ENCODE peak calls at places on chromosomes 12 and 14, in six cellular contexts. O is OCI-LY7, I is AG04450, S is SK-N-SH, T is upper lobe of left lung, U is GM12864. E is an unnamed sample.

GRCh38 chr14:22979748-22980392 is 2.5 kb downstream of the AJUBA start:
- DNase-seq in I (no peak), T (no peak), S (no peak), O (no peak), U (no peak), E (no peak)

GRCh38 chr12:74770552-74770951 is 232.9 kb downstream of the ATXN7L3B start:
- DNase-seq in U (no peak), I (no peak), T (no peak), S (no peak), O (no peak), E (no peak)

GRCh38 chr12:48924617-48925217 is 575 bp downstream of the FKBP11 start:
- DNase-seq in O (peak; percentile 89), U (peak; percentile 47), S (peak; percentile 77), T (peak; percentile 72), I (no peak), E (peak; percentile 64)

GRCh38 chr14:63045234-63045611 is at the start of gene KCNH5:
- DNase-seq in U (no peak), I (no peak), T (no peak), S (peak; percentile 90), O (no peak), E (no peak)

GRCh38 chr12:55736076-55736475 is 6.8 kb upstream of the GDF11 start:
- DNase-seq in S (no peak), O (no peak), I (no peak), T (peak; percentile 14), U (no peak), E (no peak)

GRCh38 chr14:102464006-102464405 is 45.6 kb downstream of the ANKRD9 start:
- DNase-seq in I (no peak), U (no peak), T (no peak), S (no peak), O (no peak), E (no peak)

GRCh38 chr14:68140111-68140741 is 320.6 kb downstream of the RAD51B start:
- DNase-seq in I (peak; percentile 96), T (no peak), O (no peak), S (no peak), U (no peak), E (no peak)

GRCh38 chr14:51862171-51862838 is 1.9 kb downstream of the GNG2 start:
- DNase-seq in T (no peak), O (peak; percentile 32), S (no peak), U (no peak), I (no peak), E (no peak)

GRCh38 chr12:9649532-9649940 is 20.0 kb upstream of the CLEC2D start:
- DNase-seq in O (peak; percentile 81), S (no peak), I (no peak), T (no peak), U (no peak), E (no peak)

GRCh38 chr12:102950950-102951490 is 6.5 kb upstream of the ASCL1 start:
- DNase-seq in I (no peak), U (no peak), T (no peak), O (no peak), S (no peak), E (no peak)

GRCh38 chr12:54025507-54026393 is 2.5 kb upstream of the HOXC6 start:
- DNase-seq in U (no peak), T (no peak), O (no peak), S (no peak), I (no peak), E (no peak)

GRCh38 chr14:30355431-30355913 is 203.5 kb upstream of the G2E3 start:
- DNase-seq in U (peak; percentile 55), I (no peak), O (no peak), S (no peak), T (no peak), E (no peak)

GRCh38 chr12:121400332-121401139 is 618 bp downstream of the RNF34 start:
- DNase-seq in S (peak; percentile 69), O (peak; percentile 59), U (peak; percentile 85), I (no peak), T (peak; percentile 41), E (peak; percentile 54)

GRCh38 chr12:49296034-49296835 is 1.3 kb downstream of the PRPH start:
- DNase-seq in I (no peak), S (peak; percentile 39), T (peak; percentile 58), U (no peak), O (peak; percentile 69), E (no peak)

GRCh38 chr12:58283553-58283952 is 342.2 kb downstream of the ATP23 start:
- DNase-seq in O (no peak), U (no peak), S (no peak), I (no peak), T (no peak), E (no peak)

GRCh38 chr12:124581792-124582424 is 14.5 kb upstream of the NCOR2 start:
- DNase-seq in T (no peak), O (no peak), I (no peak), S (no peak), U (no peak), E (no peak)

GRCh38 chr12:104637616-104638015 is 180.9 kb downstream of the CHST11 start:
- DNase-seq in I (no peak), U (no peak), T (peak; percentile 64), O (no peak), S (no peak), E (no peak)

GRCh38 chr12:54998958-54999510 is 14.5 kb upstream of the TESPA1 start:
- DNase-seq in T (no peak), U (no peak), I (no peak), S (no peak), O (peak; percentile 76), E (no peak)

GRCh38 chr12:19642305-19642704 is 203.0 kb downstream of the AEBP2 start:
- DNase-seq in T (no peak), U (no peak), S (no peak), O (no peak), I (no peak), E (no peak)

GRCh38 chr12:19646599-19646998 is 207.3 kb downstream of the AEBP2 start:
- DNase-seq in S (no peak), U (no peak), T (no peak), O (no peak), I (no peak), E (no peak)

GRCh38 chr12:19645823-19646222 is 206.5 kb downstream of the AEBP2 start:
- DNase-seq in S (no peak), U (no peak), I (no peak), T (no peak), O (no peak), E (no peak)

GRCh38 chr12:19641235-19642080 is 202.2 kb downstream of the AEBP2 start:
- DNase-seq in O (no peak), S (no peak), U (no peak), T (no peak), I (no peak), E (no peak)

DNA sequence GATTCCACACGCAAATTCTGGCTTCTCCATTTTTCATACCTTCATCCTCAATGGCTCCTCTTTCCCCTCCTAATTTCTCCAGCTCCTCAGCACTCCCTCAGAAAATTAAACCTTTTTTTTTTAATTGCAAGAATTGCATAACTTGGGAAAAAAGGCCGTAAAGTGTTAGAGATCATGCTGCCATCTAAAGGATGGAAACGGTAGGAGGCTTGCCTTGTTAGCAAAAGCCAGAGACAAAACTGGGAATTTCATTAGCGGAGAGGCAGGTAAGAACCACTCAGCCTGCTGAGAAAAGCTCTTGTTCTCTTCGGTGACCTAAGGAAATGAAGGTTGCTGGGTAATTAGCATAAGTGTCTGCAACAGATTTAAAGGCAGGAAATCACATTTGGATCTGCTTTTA is 204.3 kb downstream of the AEBP2 start:
- DNase-seq in O (no peak), T (peak; percentile 30), S (peak; percentile 56), U (no peak), I (no peak), E (no peak)
- TF ChIP-seq CTCF in O (peak; percentile 47), T (peak; percentile 49), S (peak; percentile 63), U (no peak), I (peak; percentile 80), E (no peak)

GRCh38 chr12:57242691-57243454 is 8.1 kb downstream of the STAC3 start:
- DNase-seq in S (peak; percentile 86), T (no peak), I (no peak), O (peak; percentile 97), U (no peak), E (peak; percentile 56)

GRCh38 chr12:57241556-57242310 is 9.3 kb downstream of the STAC3 start:
- DNase-seq in O (peak; percentile 53), U (no peak), I (no peak), S (peak; percentile 57), T (no peak), E (no peak)

GRCh38 chr12:57242329-57242690 is 8.7 kb downstream of the STAC3 start:
- DNase-seq in T (no peak), U (no peak), S (peak; percentile 64), I (no peak), O (peak; percentile 47), E (no peak)

GRCh38 chr12:57244306-57244696 is 6.7 kb downstream of the STAC3 start:
- DNase-seq in T (no peak), I (no peak), S (no peak), O (no peak), U (no peak), E (no peak)

DNA sequence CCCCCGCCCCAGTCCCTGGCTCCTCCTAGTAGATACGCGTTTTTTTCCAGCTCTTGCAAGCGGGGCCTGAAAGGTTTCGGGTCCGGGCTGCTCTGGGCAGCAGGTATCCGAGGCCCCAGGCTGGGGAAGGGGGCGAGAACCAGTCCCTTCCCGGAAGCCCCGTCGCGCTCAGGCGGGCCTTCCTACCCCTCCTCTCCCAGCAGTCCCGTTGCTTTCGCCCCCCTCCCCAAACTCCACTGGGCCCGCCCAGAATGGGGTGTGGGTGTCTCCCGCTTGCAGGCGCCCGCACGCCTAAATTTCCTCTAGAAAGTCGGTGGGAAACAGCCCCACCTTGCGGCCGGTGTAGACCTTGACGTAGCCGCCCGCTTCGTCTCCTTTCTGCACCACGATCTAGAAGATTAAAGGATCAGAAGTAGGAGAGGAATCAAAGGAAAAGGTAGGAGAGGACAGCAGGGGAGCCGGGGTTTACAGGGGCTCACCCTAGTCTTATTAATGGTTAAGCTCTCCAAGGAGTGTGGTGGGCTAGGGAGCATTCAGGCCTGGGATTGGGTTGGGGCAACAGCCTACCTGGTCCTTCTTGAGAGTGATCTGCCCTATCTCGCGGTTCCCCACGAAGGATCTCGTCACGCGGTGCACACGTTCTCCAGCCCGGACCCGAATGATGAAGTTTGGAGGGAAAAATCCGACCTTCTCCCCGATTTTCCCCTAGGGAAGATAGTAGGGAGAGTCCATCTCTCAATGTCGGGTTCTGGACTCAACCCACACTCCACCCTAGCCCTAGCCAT is 7.3 kb downstream of the STAC3 start:
- DNase-seq in I (no peak), S (peak; percentile 67), U (no peak), T (peak; percentile 78), O (peak; percentile 87), E (peak; percentile 80)
- TF ChIP-seq CTCF in I (peak; percentile 75), S (peak; percentile 55), U (peak; percentile 73), T (peak; percentile 73), O (peak; percentile 84), E (peak; percentile 60)

GRCh38 chr12:76080729-76081415 is 3.6 kb downstream of the NAP1L1 start:
- DNase-seq in O (peak; percentile 51), I (no peak), T (no peak), U (no peak), S (peak; percentile 34), E (no peak)
- TF ChIP-seq CTCF in O (peak; percentile 69), I (peak; percentile 41), T (no peak), U (peak; percentile 34), S (peak; percentile 41), E (no peak)

DNA sequence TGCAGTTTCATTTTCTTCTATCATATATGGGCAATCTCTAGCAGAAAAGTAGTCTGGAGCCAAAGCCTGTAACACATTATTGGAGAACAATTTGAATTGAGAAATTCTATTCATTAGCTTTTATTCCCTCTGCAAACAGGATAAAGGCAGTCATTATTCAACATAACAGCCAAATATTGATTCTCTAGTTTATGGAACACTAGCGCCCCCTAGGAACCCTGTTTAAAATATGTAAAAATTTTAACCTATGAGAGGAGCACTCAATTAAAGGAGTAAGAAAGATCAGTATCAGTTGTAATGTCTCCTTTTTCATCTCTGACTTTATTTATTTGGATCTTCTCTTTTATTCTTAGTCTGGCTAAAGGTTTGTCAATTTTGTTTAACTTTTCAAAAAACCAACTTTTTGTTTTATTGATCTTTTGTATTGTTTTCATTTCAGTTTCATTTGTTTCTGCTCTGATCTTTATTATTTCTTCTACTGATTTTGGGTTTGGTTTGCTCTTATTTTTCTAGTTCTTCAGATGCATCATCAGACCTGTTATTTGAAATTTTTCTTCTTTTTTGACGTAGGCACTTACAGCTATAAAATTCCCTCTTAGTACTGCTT is 4.8 kb upstream of the LMNTD1 start:
- DNase-seq in U (no peak), I (no peak), O (peak; percentile 61), T (no peak), S (peak; percentile 8), E (no peak)
- TF ChIP-seq CTCF in U (peak; percentile 41), I (peak; percentile 50), O (peak; percentile 86), T (peak; percentile 21), S (peak; percentile 74), E (peak; percentile 66)

E was measured in natural killer cell.